ENCODE peak calls at places on chromosomes 13 and 19, in four cellular contexts. J is sciatic nerve, A is left cardiac atrium, R is right cardiac atrium. P is an unnamed sample.

GRCh38 chr13:31930901-31931522 is 100.6 kb upstream of the FRY start:
- ATAC-seq in R (no peak), J (no peak), A (peak; percentile 60), P (no peak)

GRCh38 chr19:50419580-50420035 is 870 bp downstream of the SPIB start:
- ATAC-seq in J (no peak), R (no peak), A (no peak), P (no peak)

GRCh38 chr13:73625562-73626339 is 508.5 kb downstream of the KLF12 start:
- ATAC-seq in A (no peak), R (no peak), J (no peak), P (no peak)

GRCh38 chr13:25943081-25943480 is 108.7 kb downstream of the SHISA2 start:
- ATAC-seq in R (no peak), A (no peak), J (no peak), P (no peak)

GRCh38 chr13:24215007-24215633 is 54.6 kb downstream of the SPATA13 start:
- ATAC-seq in R (no peak), J (no peak), A (no peak), P (no peak)

GRCh38 chr13:77868717-77869116 is 49.9 kb downstream of the EDNRB start:
- ATAC-seq in J (no peak), R (no peak), A (no peak), P (no peak)

GRCh38 chr19:17347361-17347760 is 10.0 kb downstream of the GTPBP3 start:
- ATAC-seq in R (peak; percentile 43), A (peak; percentile 52), J (peak; percentile 64), P (peak; percentile 21)

GRCh38 chr13:111383591-111384440 is 63.4 kb downstream of the TEX29 start:
- ATAC-seq in A (no peak), J (no peak), R (no peak), P (no peak)

GRCh38 chr13:20489185-20489820 is 36.4 kb downstream of the CRYL1 start:
- ATAC-seq in J (no peak), A (peak; percentile 61), R (peak; percentile 64), P (no peak)

GRCh38 chr13:24348797-24349515 is 39.6 kb downstream of the C1QTNF9 start:
- ATAC-seq in R (no peak), J (no peak), A (no peak), P (no peak)

GRCh38 chr19:11849264-11849615 is 714 bp downstream of the ZNF439 start:
- ATAC-seq in J (peak; percentile 13), A (peak; percentile 26), R (no peak), P (no peak)

GRCh38 chr13:30341815-30342570 is 34.6 kb upstream of the KATNAL1 start:
- ATAC-seq in R (peak; percentile 88), A (peak; percentile 84), J (peak; percentile 97), P (peak; percentile 87)

GRCh38 chr19:17721821-17722220 is 2.5 kb downstream of the MAP1S start:
- ATAC-seq in R (peak; percentile 38), J (no peak), A (peak; percentile 61), P (no peak)

GRCh38 chr19:11538232-11539036 is at the start of gene CNN1:
- ATAC-seq in R (peak; percentile 72), A (peak; percentile 78), J (peak; percentile 79), P (peak; percentile 80)

GRCh38 chr13:49802410-49802809 is 9.9 kb upstream of the KPNA3 start:
- ATAC-seq in A (no peak), J (no peak), R (no peak), P (no peak)

GRCh38 chr13:107348931-107349330 is 781.0 kb upstream of the ARGLU1 start:
- ATAC-seq in J (no peak), R (no peak), A (no peak), P (no peak)

GRCh38 chr19:7533925-7534480 is 1.5 kb upstream of the PNPLA6 start:
- ATAC-seq in A (peak; percentile 84), J (peak; percentile 87), R (peak; percentile 86), P (peak; percentile 84)

GRCh38 chr13:42803563-42804212 is 22.3 kb downstream of the FAM216B start:
- ATAC-seq in J (no peak), R (no peak), A (no peak), P (no peak)

GRCh38 chr13:33205804-33206221 is 79.7 kb downstream of the STARD13 start:
- ATAC-seq in A (peak; percentile 44), R (peak; percentile 33), J (peak; percentile 58), P (no peak)

GRCh38 chr19:53521373-53522202 is 16.4 kb upstream of the ZNF331 start:
- ATAC-seq in A (no peak), R (no peak), J (no peak), P (no peak)

GRCh38 chr13:40617801-40618356 is 48.6 kb downstream of the FOXO1 start:
- ATAC-seq in R (no peak), J (no peak), A (peak; percentile 13), P (no peak)

GRCh38 chr19:45515807-45516401 is 8.6 kb downstream of the VASP start:
- ATAC-seq in J (no peak), A (peak; percentile 7), R (peak; percentile 25), P (peak; percentile 34)

GRCh38 chr13:29411493-29411892 is 184.0 kb downstream of the SLC7A1 start:
- ATAC-seq in J (no peak), A (no peak), R (no peak), P (no peak)

GRCh38 chr13:23707674-23708073 is 137.5 kb downstream of the TNFRSF19 start:
- ATAC-seq in J (no peak), A (no peak), R (no peak), P (no peak)

GRCh38 chr19:42108527-42109389 is 23.5 kb downstream of the POU2F2 start:
- ATAC-seq in A (peak; percentile 81), J (peak; percentile 75), R (peak; percentile 74), P (peak; percentile 71)

GRCh38 chr13:27257648-27258253 is 6.4 kb downstream of the RPL21 start:
- ATAC-seq in J (no peak), A (no peak), R (no peak), P (no peak)

GRCh38 chr13:98824376-98825160 is 72.1 kb upstream of the SLC15A1 start:
- ATAC-seq in A (no peak), J (no peak), R (no peak), P (no peak)

GRCh38 chr13:104592127-104592526 is 1525.9 kb upstream of the SLC10A2 start:
- ATAC-seq in R (no peak), J (no peak), A (no peak), P (no peak)

GRCh38 chr13:23628250-23628649 is 58.0 kb downstream of the TNFRSF19 start:
- ATAC-seq in J (no peak), R (no peak), A (no peak), P (no peak)

GRCh38 chr19:55801416-55801815 is 30.4 kb downstream of the NLRP11 start:
- ATAC-seq in J (no peak), A (no peak), R (no peak), P (no peak)

GRCh38 chr19:1873524-1874473 is 10.4 kb upstream of the KLF16 start:
- ATAC-seq in A (peak; percentile 19), J (no peak), R (peak; percentile 34), P (no peak)

GRCh38 chr13:60931858-60932546 is 483.6 kb downstream of the PCDH20 start:
- ATAC-seq in J (no peak), R (no peak), A (no peak), P (no peak)

P was measured in gastroesophageal sphincter.